ENCODE peak calls at places on chromosome 17, in seven cellular contexts. Z, C, B, D, L, R and W are unnamed samples.

GRCh38 chr17:49193513-49194296 is 16.7 kb downstream of the GNGT2 start:
- DNase-seq in D (no peak), Z (no peak), L (peak; percentile 91), C (no peak), B (peak; percentile 59), R (no peak), W (peak; percentile 82)

GRCh38 chr17:45293413-45294211 is 23.2 kb downstream of the MAP3K14 start:
- DNase-seq in Z (peak; percentile 82), L (peak; percentile 93), D (peak; percentile 89), B (peak; percentile 89), C (no peak), R (peak; percentile 82), W (peak; percentile 66)

GRCh38 chr17:20059728-20060188 is 50.6 kb downstream of the SPECC1 start:
- DNase-seq in D (no peak), Z (no peak), C (no peak), L (peak; percentile 52), R (no peak), B (no peak), W (no peak)

GRCh38 chr17:4586043-4586442 is 1.7 kb downstream of the SMTNL2 start:
- DNase-seq in B (no peak), Z (no peak), L (no peak), C (no peak), R (no peak), D (no peak), W (no peak)

GRCh38 chr17:49341356-49341755 is 20.7 kb downstream of the ZNF652 start:
- DNase-seq in R (no peak), B (peak; percentile 25), C (no peak), Z (no peak), L (no peak), D (no peak), W (no peak)

GRCh38 chr17:78872486-78872885 is 30.5 kb downstream of the CEP295NL start:
- DNase-seq in B (no peak), Z (no peak), L (no peak), D (no peak), R (no peak), C (no peak), W (no peak)

GRCh38 chr17:63999680-64000531 is 1.8 kb downstream of the PRR29 start:
- DNase-seq in B (no peak), D (peak; percentile 40), L (no peak), C (no peak), R (no peak), Z (no peak), W (peak; percentile 27)

GRCh38 chr17:1173456-1174370 is 6.1 kb downstream of the ABR start:
- DNase-seq in B (no peak), R (no peak), D (no peak), L (no peak), Z (no peak), C (no peak), W (no peak)

GRCh38 chr17:57861737-57862409 is 12.0 kb upstream of the MRPS23 start:
- DNase-seq in R (no peak), D (no peak), B (peak; percentile 37), L (peak; percentile 69), Z (peak; percentile 41), C (no peak), W (no peak)

GRCh38 chr17:36837193-36837592 is 100.1 kb upstream of the LHX1 start:
- DNase-seq in Z (no peak), R (no peak), B (no peak), C (no peak), D (no peak), L (no peak), W (no peak)

GRCh38 chr17:32563583-32563982 is 76.8 kb downstream of the CDK5R1 start:
- DNase-seq in B (no peak), Z (no peak), L (no peak), C (no peak), D (no peak), R (no peak), W (no peak)

DNA sequence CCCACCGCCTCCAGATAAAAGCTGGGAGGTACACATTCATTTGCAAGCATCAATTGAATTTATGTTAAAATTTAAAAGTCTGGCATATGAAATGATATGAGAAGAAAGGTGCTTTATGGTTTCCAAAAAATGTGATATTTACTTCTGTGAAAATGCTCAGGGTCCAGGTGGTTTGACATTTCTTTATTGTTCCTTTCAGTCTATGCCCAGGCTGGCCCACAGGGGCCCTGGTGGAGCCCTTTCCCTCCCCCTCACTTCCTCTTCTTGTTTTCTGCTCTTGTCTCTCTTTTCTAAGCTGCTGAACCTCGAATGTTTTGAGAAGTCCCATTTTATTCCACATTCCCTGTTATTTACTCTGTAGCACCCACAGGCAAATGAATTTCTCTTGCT is 127.8 kb downstream of the HS3ST3B1 start:
- DNase-seq in D (no peak), Z (no peak), B (no peak), C (peak; percentile 46), R (no peak), L (no peak), W (no peak)
- H3K4me3 ChIP-seq in D (no peak overlapping the region), Z (no peak overlapping the region), B (no peak overlapping the region), C (peak overlapping the region; percentile 48), R (no peak overlapping the region), L (no peak overlapping the region), W (no peak overlapping the region)

DNA sequence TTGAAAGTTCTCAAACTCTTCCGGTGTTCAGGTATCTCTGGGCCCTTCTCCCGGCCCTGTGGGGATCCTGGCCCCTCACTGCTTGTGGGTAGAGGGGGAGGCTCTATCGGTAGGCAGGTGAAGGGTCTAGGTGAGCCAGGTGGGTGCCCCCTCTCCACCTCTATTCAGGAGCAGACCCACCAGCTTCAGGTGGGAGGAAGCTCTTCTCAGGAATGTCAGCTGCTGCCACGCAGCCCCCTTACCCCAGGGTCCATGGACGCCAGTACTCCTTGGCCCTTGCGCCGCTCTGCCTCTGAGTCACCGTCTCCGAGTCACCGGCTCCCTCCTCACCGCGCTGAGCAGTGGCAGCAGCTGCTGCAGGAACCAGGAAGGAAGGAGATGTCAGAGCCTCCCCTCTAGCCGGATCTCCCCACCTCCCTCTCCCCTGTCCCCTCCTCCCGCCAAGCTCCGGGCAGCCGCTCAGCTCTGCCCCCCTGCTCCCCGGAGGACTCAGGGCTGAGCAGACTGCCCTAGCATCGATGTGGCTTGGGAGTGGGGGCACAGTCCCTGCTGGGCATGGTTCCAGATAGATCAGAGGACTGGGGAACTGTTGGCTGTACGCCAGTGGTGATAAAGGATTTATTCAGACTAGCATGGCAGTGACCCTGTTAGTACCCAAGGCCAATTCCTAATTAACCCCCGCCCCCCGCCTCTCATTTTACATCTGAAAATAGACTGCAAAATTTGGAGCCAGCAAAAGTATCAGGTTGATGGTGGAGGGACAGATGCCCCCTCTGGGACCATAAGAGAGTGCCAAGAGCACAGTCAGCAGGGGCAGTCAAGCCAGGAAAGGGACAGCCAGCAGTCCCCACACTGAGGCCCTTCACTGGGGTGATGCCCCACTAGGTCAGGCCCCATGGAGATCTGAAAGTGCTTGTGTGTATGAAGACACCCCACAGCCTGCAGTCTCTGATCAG is at the start of gene OSBPL7:
- DNase-seq in Z (peak; percentile 41), C (peak; percentile 84), D (no peak), B (peak; percentile 73), R (peak; percentile 54), L (peak; percentile 74), W (peak; percentile 87)
- TF ChIP-seq CTCF in Z (no peak), C (no peak), D (peak; percentile 8), B (no peak), R (no peak), L (peak; percentile 58), W (peak; percentile 43)

DNA sequence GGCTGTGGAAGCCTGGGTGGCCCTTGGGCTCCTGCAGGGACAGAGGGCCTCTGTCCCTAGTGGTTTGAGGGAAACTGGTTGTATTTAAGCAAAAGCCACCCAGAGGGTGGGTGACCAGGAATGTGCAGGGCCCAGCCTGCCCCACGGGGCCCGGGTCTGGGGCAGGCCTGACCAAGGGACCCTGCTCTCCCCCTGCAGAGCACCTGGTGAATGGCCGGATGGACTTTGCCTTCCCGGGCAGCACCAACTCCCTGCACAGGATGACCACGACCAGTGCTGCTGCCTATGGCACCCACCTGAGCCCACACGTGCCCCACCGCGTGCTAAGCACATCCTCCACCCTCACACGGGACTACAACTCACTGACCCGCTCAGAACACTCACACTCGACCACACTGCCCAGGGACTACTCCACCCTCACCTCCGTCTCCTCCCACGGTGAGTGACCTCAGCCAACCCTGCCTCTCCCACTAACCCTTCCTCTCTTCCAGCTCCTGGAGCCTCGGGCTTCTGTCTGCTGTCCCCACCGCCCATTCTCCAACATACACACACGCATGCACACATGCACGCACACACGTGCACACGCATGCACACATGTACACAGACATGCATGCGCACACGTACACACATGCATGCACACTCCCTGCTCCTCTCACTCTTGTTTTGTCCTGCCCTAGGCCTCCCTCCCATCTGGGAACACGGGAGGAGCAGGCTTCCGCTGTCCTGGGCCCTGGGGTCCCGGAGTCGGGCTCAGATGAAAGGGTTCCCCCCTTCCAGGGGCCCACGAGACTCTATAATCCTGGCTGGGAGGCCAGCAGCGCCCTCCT is 10.4 kb downstream of the GALK1 start:
- DNase-seq in D (peak; percentile 77), B (no peak), Z (no peak), C (no peak), R (no peak), L (no peak), W (no peak)
- H3K4me3 ChIP-seq in D (peak overlapping the region; percentile 54), B (no peak overlapping the region), Z (peak overlapping the region; percentile 73), C (peak overlapping the region; percentile 69), R (no peak overlapping the region), L (no peak overlapping the region), W (peak overlapping the region; percentile 71)

DNA sequence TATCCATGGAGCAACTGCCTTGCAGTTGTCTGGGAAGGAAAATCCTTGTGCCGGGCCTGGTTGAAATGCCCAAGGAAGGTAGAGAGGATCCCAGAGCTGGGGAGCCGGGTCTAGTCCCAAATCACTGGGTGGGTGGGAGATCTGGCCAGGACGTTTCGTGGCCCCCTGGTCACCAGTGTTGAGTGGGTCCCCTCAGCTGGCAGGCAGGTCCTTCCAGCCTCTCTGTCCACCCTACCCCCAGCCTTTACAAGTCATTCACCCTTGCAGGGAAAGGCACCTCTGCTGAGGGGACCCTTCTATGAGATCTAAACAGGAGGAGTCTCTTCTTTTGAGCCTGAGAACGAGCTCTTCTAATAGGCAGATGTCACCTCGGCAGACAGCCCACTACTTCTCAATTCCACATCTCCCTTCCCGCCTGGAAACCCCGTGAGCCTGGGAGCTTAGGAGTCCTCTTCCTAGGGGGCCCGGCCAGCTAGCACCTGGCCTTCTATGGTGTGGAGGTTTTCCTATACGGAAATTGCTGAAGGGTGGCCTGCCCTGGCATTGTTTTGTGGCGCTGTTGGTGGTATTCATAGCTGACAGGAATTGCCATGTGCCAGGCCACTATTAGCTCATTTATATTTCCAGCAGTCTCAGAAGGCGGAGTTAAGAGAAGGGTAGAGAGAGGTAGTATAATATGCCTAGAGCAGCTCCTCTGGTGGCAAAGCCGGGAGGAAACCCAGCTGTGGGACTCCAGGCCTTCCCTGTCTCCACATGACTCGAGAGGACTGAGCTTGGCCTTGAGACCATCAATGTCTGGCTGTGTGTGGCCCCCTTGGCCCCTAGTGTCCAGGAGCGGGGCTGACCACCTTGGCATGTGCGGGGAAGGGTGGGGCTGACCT is 13.3 kb downstream of the MPRIP start:
- DNase-seq in R (no peak), D (no peak), L (no peak), B (no peak), C (no peak), Z (no peak), W (no peak)
- TF ChIP-seq CTCF in R (no peak), D (no peak), L (no peak), B (no peak), C (no peak), Z (peak; percentile 26), W (no peak)